ENCODE peak calls at places on chromosomes 16 and 17, in ten cellular contexts. K is HFFc6; G is suprapubic skin; A is bronchial epithelial cell; I is MM.1S; Q is GM06990; S is GM23338; X is brain microvascular endothelial cell; M is CD8-positive, alpha-beta T cell; B is kidney epithelial cell. P is an unnamed sample.

GRCh38 chr16:85634747-85635544 is 21.8 kb downstream of the GSE1 start:
- DNase-seq in K (no peak), Q (no peak), G (no peak), S (peak), I (no peak), A (no peak), B (no peak), X (no peak), M (no peak), P (no peak)

GRCh38 chr17:47694818-47695663 is 1.1 kb downstream of the TBKBP1 start:
- DNase-seq in I (no peak), A (no peak), X (no peak), B (no peak), G (peak), K (no peak), M (no peak), S (peak), Q (no peak), P (no peak)

GRCh38 chr17:28612936-28613872 is 781 bp downstream of the RSKR start:
- DNase-seq in M (no peak), S (peak), K (no peak), I (peak), X (peak), Q (no peak), G (no peak), B (no peak), A (peak), P (no peak)

GRCh38 chr16:65069766-65070165 is 52.1 kb downstream of the CDH11 start:
- DNase-seq in S (no peak), Q (no peak), I (no peak), K (no peak), G (no peak), B (no peak), A (no peak), M (no peak), X (peak), P (no peak)

GRCh38 chr16:86306811-86307517 is 203.4 kb upstream of the FOXF1 start:
- DNase-seq in Q (no peak), G (no peak), A (no peak), I (no peak), X (no peak), K (peak), S (no peak), M (no peak), B (no peak), P (peak)

GRCh38 chr16:79098897-79099296 is 501.6 kb downstream of the MAF start:
- DNase-seq in Q (no peak), M (no peak), B (no peak), S (no peak), X (no peak), G (no peak), A (no peak), I (no peak), K (no peak), P (no peak)

GRCh38 chr17:35930211-35931065 is at the start of gene RDM1:
- DNase-seq in S (peak), X (peak), K (peak), G (no peak), A (peak), Q (peak), M (peak), B (peak), I (peak), P (no peak)

GRCh38 chr17:19369107-19369778 is 6.7 kb upstream of the B9D1 start:
- DNase-seq in M (no peak), B (no peak), A (no peak), X (no peak), K (no peak), G (peak), S (no peak), I (no peak), Q (no peak), P (no peak)

GRCh38 chr17:56482229-56482628 is 111.3 kb upstream of the NOG start:
- DNase-seq in Q (no peak), G (no peak), A (no peak), X (no peak), M (no peak), K (no peak), I (no peak), S (no peak), B (no peak), P (no peak)

GRCh38 chr16:77993586-77993985 is 28.8 kb upstream of the CLEC3A start:
- DNase-seq in B (no peak), M (no peak), S (peak), Q (no peak), K (no peak), I (no peak), X (no peak), A (peak), G (no peak), P (no peak)

GRCh38 chr16:47477680-47478079 is 16.5 kb downstream of the PHKB start:
- DNase-seq in Q (no peak), A (peak), M (no peak), I (no peak), X (no peak), S (no peak), K (peak), B (no peak), G (no peak), P (no peak)

GRCh38 chr17:81176656-81177055 is 10.6 kb upstream of the AATK start:
- DNase-seq in X (no peak), I (no peak), B (no peak), G (no peak), Q (no peak), S (no peak), K (no peak), A (peak), M (no peak), P (no peak)

GRCh38 chr16:83953796-83954576 is 946 bp downstream of the OSGIN1 start:
- DNase-seq in G (no peak), M (no peak), K (peak), X (peak), Q (no peak), I (peak), S (peak), B (peak), A (peak), P (no peak)

GRCh38 chr16:10676284-10676683 is 18.4 kb downstream of the TEKT5 start:
- DNase-seq in S (no peak), Q (no peak), I (no peak), K (no peak), X (no peak), G (no peak), B (no peak), M (no peak), A (no peak), P (no peak)

DNA sequence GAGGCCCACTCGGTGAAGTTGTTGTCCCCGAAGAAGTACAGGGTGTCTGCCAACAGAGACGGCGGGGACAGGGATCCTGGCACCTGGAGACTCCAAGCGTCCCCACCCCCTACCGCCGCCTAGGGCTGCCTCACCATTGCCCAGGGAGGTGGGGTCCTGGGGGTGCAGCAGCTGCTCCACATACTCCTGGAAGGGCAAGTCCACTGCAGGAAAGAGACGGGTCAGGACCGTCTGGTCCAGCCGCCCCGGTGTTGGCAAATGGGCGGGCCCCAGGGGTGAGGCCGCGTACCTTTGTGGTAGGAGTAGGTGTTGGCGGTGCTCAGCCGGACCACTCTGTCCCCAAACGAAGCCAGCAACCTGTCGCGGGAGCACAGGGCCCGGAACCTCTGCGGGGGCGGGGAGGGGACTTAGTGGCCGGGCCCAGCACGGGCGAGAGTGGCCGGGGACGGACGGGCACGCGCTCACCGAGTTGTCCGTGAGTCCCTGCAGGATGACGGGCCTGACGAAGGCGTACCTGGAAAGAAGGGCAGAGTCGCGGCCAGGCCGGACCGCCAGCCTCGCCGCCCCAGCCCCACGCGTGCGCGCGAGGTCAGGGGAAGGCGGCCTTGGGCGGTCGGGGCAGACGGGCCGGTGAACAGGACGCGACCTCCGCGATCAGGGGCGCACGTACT is 603 bp downstream of the JMJD8 start:
- DNase-seq in G (peak), Q (no peak), K (no peak), M (no peak), I (no peak), S (no peak), A (no peak), X (no peak), B (no peak), P (no peak)
- TF ChIP-seq CTCF in G (no peak), Q (no peak), K (no peak), M (no peak), I (no peak), S (no peak), A (no peak), X (no peak), B (no peak), P (no peak)

GRCh38 chr16:26464576-26465266 is 602.0 kb upstream of the C16orf82 start:
- DNase-seq in G (no peak), M (no peak), Q (no peak), X (no peak), S (no peak), A (no peak), I (no peak), K (no peak), B (no peak), P (no peak)
- TF ChIP-seq CTCF in G (no peak), M (no peak), Q (no peak), X (no peak), S (peak), A (no peak), I (no peak), K (no peak), B (no peak), P (no peak)

DNA sequence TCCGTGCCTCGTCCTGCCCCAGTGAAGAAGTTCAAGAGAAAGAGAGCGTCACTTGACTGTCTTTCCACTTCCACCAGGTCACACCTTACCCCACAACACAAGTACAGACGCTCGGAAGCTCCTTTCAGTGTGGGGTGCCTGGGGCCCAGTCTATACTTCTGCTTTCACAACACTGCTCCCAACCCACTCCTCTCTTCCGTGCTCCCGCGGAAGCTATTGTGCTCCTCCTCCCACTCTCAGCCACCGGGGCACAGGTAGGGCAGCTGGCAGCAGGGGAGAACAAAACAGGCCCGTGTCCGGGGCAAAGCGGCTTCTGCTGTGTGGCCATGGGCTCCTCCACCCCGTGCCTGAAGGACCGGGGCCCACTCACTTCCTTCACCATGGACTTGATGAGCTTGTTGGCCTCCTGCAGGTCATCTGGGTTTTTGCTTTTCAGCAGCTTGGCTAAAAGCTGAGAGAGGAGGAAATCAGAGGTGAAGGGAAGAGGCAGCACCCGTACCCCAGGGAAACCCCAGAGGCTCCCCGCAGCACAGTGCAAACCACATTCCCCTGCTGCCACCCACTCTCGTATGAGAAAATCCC is 18.9 kb downstream of the GGA3 start:
- DNase-seq in K (no peak), Q (no peak), G (no peak), A (no peak), X (no peak), S (no peak), I (no peak), M (no peak), B (no peak), P (no peak)
- TF ChIP-seq CTCF in K (no peak), Q (peak), G (no peak), A (no peak), X (no peak), S (no peak), I (no peak), M (no peak), B (no peak), P (no peak)

GRCh38 chr17:34847939-34848338 is 113.3 kb downstream of the CCT6B start:
- DNase-seq in B (no peak), S (no peak), K (no peak), M (no peak), A (no peak), X (no peak), Q (no peak), G (no peak), I (no peak), P (no peak)
- TF ChIP-seq CTCF in B (no peak), S (no peak), K (no peak), M (no peak), A (no peak), X (no peak), Q (no peak), G (no peak), I (no peak), P (no peak)